ENCODE peak calls at places on chromosome 13, in five cellular contexts. H is stimulated activated CD4-positive, alpha-beta T cell treated with anti-CD3 and anti-CD28 coated beads, Interleukin-2, amount 100 ng/mL, for 24 hours; K is left ventricle myocardium superior; X is NCI-H524 treated with DMSO at 0.1 percent for 48 hours; D is T-helper 1 cell. T is an unnamed sample.

GRCh38 chr13:38980628-38981078 is 10.0 kb downstream of the STOML3 start:
- DNase-seq in H (no peak), K (no peak), X (no peak), D (no peak), T (no peak)

GRCh38 chr13:75480691-75481175 is 1.2 kb downstream of the TBC1D4 start:
- DNase-seq in H (peak), K (peak), X (no peak), D (no peak), T (no peak)

GRCh38 chr13:40586886-40587285 is 79.6 kb downstream of the FOXO1 start:
- DNase-seq in H (no peak), K (no peak), X (no peak), D (no peak), T (no peak)

GRCh38 chr13:101579291-101579802 is 126.9 kb downstream of the ITGBL1 start:
- DNase-seq in H (no peak), K (no peak), X (no peak), D (no peak), T (peak)

GRCh38 chr13:111114362-111115050 is 604 bp upstream of the ARHGEF7 start:
- DNase-seq in H (peak), K (peak), X (no peak), D (no peak), T (no peak)

GRCh38 chr13:114118763-114119123 is 13.7 kb downstream of the RASA3 start:
- DNase-seq in H (no peak), K (peak), X (no peak), D (no peak), T (no peak)

GRCh38 chr13:30708541-30708940 is 26.8 kb upstream of the ALOX5AP start:
- DNase-seq in H (no peak), K (no peak), X (no peak), D (no peak), T (no peak)

GRCh38 chr13:75533866-75534265 is 3.8 kb downstream of the COMMD6 start:
- DNase-seq in H (no peak), K (no peak), X (no peak), D (no peak), T (no peak)

GRCh38 chr13:112733661-112734379 is 44.0 kb downstream of the ATP11A start:
- DNase-seq in H (no peak), K (no peak), X (no peak), D (no peak), T (no peak)

GRCh38 chr13:36752673-36753072 is 66.3 kb upstream of the RFXAP start:
- DNase-seq in H (no peak), K (no peak), X (no peak), D (no peak), T (no peak)

GRCh38 chr13:92355213-92355612 is 871.4 kb upstream of the GPC6 start:
- DNase-seq in H (no peak), K (no peak), X (no peak), D (no peak), T (no peak)